ENCODE peak calls at places on chromosomes 16 and 17, in eight cellular contexts. Z is A549; U is CD8-positive, alpha-beta T cell; A is NCI-H1105; L is naive thymus-derived CD8-positive, alpha-beta T cell; D is activated CD4-positive, CD25-positive, alpha-beta regulatory T cell; F is transverse colon; Y is SW480. E is an unnamed sample.

GRCh38 chr17:81294512-81295030 is 536 bp downstream of the SLC38A10 start:
- DNase-seq in U (no peak), F (peak), Z (no peak), A (no peak), Y (no peak), L (no peak), D (no peak), E (peak)

GRCh38 chr16:82105107-82105506 is 64.9 kb downstream of the MPHOSPH6 start:
- DNase-seq in Z (no peak), A (no peak), L (no peak), Y (no peak), D (no peak), F (no peak), U (no peak), E (no peak)

GRCh38 chr17:17363638-17364337 is 60.6 kb downstream of the NT5M start:
- DNase-seq in D (no peak), A (no peak), Y (no peak), U (no peak), Z (no peak), F (peak), L (no peak), E (no peak)

GRCh38 chr17:75640556-75641119 is 7.4 kb downstream of the SMIM5 start:
- DNase-seq in U (no peak), A (no peak), L (no peak), D (no peak), F (no peak), Y (no peak), Z (no peak), E (no peak)

GRCh38 chr17:28503420-28503819 is 2.7 kb upstream of the FOXN1 start:
- DNase-seq in Z (no peak), L (no peak), A (no peak), D (no peak), F (no peak), U (no peak), Y (no peak), E (no peak)

GRCh38 chr16:3767333-3767977 is 50.1 kb upstream of the TRAP1 start:
- DNase-seq in U (no peak), L (no peak), Z (no peak), F (no peak), Y (no peak), A (no peak), D (no peak), E (no peak)

GRCh38 chr16:25143898-25144297 is 32.4 kb downstream of the LCMT1 start:
- DNase-seq in D (no peak), A (no peak), Y (no peak), U (no peak), Z (peak), F (peak), L (no peak), E (peak)

GRCh38 chr16:57519796-57520360 is 16.5 kb downstream of the CCDC102A start:
- DNase-seq in D (peak), A (peak), F (peak), L (peak), Y (peak), U (peak), Z (peak), E (peak)

GRCh38 chr16:48044117-48044516 is 111.7 kb downstream of the ABCC12 start:
- DNase-seq in Y (no peak), L (no peak), F (no peak), D (no peak), U (no peak), Z (no peak), A (no peak), E (no peak)

GRCh38 chr16:85593503-85594195 is 19.5 kb upstream of the GSE1 start:
- DNase-seq in U (no peak), L (no peak), Y (no peak), D (no peak), F (no peak), Z (no peak), A (peak), E (no peak)

GRCh38 chr16:57757326-57757786 is 21.8 kb downstream of the KATNB1 start:
- DNase-seq in D (peak), U (peak), L (peak), F (peak), Y (peak), Z (peak), A (peak), E (peak)

GRCh38 chr17:77471984-77472836 is 331.4 kb downstream of the SEC14L1 start:
- DNase-seq in A (peak), D (no peak), Z (no peak), F (peak), U (no peak), Y (no peak), L (no peak), E (peak)

GRCh38 chr16:57824880-57825279 is 22.6 kb upstream of the KIFC3 start:
- DNase-seq in D (no peak), Y (peak), Z (no peak), U (no peak), F (no peak), L (no peak), A (no peak), E (no peak)

GRCh38 chr16:56832768-56833167 is 32.2 kb upstream of the SLC12A3 start:
- DNase-seq in D (no peak), L (no peak), A (no peak), F (no peak), Z (no peak), Y (no peak), U (no peak), E (no peak)

E was measured in endothelial cell.